ENCODE peak calls at places on chromosomes 13 and 19, in five cellular contexts. W, H, G, K and F are unnamed samples.

GRCh38 chr13:23696610-23697009 is 126.4 kb downstream of the TNFRSF19 start:
- DNase-seq in W (no peak), H (no peak), G (no peak), K (no peak), F (peak)

GRCh38 chr19:9061879-9062278 is 25.0 kb upstream of the OR1M1 start:
- DNase-seq in W (no peak), H (no peak), G (no peak), K (no peak), F (no peak)

GRCh38 chr19:16375936-16376185 is 51.2 kb downstream of the KLF2 start:
- DNase-seq in W (no peak), H (no peak), G (no peak), K (no peak), F (no peak)

GRCh38 chr19:49779731-49780578 is 13.2 kb downstream of the AP2A1 start:
- DNase-seq in W (no peak), H (no peak), G (no peak), K (no peak), F (no peak)

GRCh38 chr13:68257111-68257842 is 1027.1 kb upstream of the PCDH9 start:
- DNase-seq in W (no peak), H (no peak), G (no peak), K (no peak), F (no peak)

GRCh38 chr19:2618611-2619010 is 83.9 kb downstream of the GNG7 start:
- DNase-seq in W (peak), H (no peak), G (peak), K (peak), F (no peak)

GRCh38 chr13:75196112-75196855 is 285.7 kb downstream of the TBC1D4 start:
- DNase-seq in W (no peak), H (no peak), G (no peak), K (no peak), F (no peak)

GRCh38 chr13:41610426-41610825 is 153.1 kb downstream of the RGCC start:
- DNase-seq in W (peak), H (no peak), G (peak), K (no peak), F (no peak)

GRCh38 chr13:78032132-78032531 is 113.5 kb upstream of the EDNRB start:
- DNase-seq in W (no peak), H (no peak), G (peak), K (no peak), F (no peak)

GRCh38 chr13:99908129-99908805 is 63.3 kb downstream of the ZIC5 start:
- DNase-seq in W (no peak), H (no peak), G (no peak), K (no peak), F (no peak)

GRCh38 chr13:88085036-88085435 is 413.9 kb downstream of the SLITRK5 start:
- DNase-seq in W (no peak), H (no peak), G (no peak), K (no peak), F (no peak)

GRCh38 chr19:1884291-1884718 is 991 bp downstream of the ABHD17A start:
- DNase-seq in W (no peak), H (no peak), G (no peak), K (no peak), F (no peak)

GRCh38 chr19:12453495-12453894 is 12.7 kb upstream of the ZNF443 start:
- DNase-seq in W (no peak), H (no peak), G (no peak), K (peak), F (no peak)

GRCh38 chr13:20506676-20507075 is 19.0 kb downstream of the CRYL1 start:
- DNase-seq in W (no peak), H (no peak), G (peak), K (no peak), F (no peak)

GRCh38 chr19:50565984-50566903 is 2.0 kb downstream of the LRRC4B start:
- DNase-seq in W (no peak), H (no peak), G (no peak), K (no peak), F (no peak)

GRCh38 chr19:18489627-18490184 is 32.2 kb downstream of the ELL start:
- DNase-seq in W (no peak), H (no peak), G (no peak), K (no peak), F (no peak)

GRCh38 chr19:18895828-18896341 is at the start of gene CERS1:
- DNase-seq in W (no peak), H (no peak), G (no peak), K (no peak), F (no peak)

GRCh38 chr19:4911314-4911713 is 2.0 kb downstream of the UHRF1 start:
- DNase-seq in W (no peak), H (no peak), G (no peak), K (no peak), F (no peak)

GRCh38 chr13:53012707-53013106 is 15.9 kb upstream of the OLFM4 start:
- DNase-seq in W (no peak), H (no peak), G (no peak), K (no peak), F (no peak)

DNA sequence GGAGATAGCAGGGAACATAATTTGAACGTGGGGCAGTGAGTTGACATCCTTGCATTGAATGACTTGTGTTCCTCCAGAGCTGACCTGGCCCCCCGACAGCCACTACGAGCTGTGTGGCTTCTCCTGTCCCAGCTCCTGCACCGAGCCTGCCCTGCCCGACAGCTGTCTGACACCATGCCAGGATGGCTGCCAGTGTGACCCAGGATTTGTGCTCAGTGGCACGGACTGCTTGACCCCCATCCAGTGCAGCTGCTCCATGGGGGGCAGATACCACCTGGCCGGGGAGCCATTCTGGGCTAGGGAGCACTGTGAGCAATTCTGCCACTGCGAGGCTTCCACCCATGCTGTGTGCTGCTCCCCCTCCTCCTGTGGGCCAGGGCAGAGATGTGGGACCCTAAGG is 29.2 kb upstream of the FXYD3 start:
- DNase-seq in W (no peak), H (no peak), G (no peak), K (no peak), F (no peak)
- H3K4me3 ChIP-seq in W (no peak), H (no peak), G (no peak), K (no peak), F (no peak)

GRCh38 chr13:29434217-29434940 is 161.1 kb downstream of the SLC7A1 start:
- DNase-seq in W (no peak), H (no peak), G (no peak), K (no peak), F (no peak)

GRCh38 chr13:29438772-29439171 is 156.7 kb downstream of the SLC7A1 start:
- DNase-seq in W (no peak), H (no peak), G (no peak), K (no peak), F (no peak)

GRCh38 chr13:29435125-29435911 is 160.2 kb downstream of the SLC7A1 start:
- DNase-seq in W (no peak), H (no peak), G (no peak), K (no peak), F (no peak)

GRCh38 chr13:29436721-29437250 is 158.7 kb downstream of the SLC7A1 start:
- DNase-seq in W (no peak), H (no peak), G (no peak), K (no peak), F (no peak)

GRCh38 chr13:29436291-29436690 is 159.2 kb downstream of the SLC7A1 start:
- DNase-seq in W (no peak), H (no peak), G (peak), K (no peak), F (no peak)
- H3K27ac ChIP-seq in W (peak), H (peak), G (no peak), K (no peak), F (no peak)

DNA sequence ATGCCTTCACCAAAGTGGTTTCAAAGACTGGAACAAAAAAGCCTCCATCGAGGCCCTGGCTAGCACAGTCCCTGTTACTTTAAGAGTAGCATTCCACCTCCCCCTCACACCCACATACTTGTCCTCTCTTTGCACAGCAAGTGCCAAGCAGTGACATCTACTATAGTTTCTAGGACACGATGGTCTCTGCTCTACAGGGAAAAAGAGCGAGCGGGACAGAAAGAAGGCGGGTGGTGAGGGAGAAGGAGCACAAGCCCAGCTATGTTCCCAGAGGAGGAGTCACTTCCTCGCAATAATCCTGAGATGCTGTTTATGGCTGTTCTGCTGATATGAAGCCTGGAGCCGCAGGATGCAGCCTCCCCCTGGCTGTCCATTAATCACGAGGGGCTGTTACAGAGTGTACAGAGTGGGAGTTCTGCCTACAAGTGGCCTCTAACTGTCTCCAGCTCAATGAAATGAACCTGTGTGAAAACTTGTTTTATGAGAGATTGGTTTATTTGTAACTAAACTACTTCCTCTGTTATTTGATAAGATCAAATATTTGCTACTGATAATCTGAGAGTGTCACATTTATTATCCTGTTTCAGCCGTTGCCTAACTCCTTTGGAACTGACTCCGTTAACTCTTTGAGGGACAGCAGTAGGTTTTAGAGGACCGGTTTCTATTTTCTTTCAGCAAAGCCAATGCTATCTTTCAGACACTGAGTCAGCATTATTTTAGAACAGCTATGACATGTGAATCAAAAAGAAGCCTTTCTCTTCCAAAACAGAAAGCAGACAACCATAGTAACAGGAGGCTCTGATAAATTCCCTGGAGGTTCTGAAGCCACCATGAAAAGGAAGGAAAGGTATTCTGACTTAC is 208.0 kb downstream of the SPRY2 start:
- DNase-seq in W (peak), H (peak), G (peak), K (peak), F (no peak)
- H3K4me3 ChIP-seq in W (peak), H (peak), G (peak), K (peak), F (peak)

DNA sequence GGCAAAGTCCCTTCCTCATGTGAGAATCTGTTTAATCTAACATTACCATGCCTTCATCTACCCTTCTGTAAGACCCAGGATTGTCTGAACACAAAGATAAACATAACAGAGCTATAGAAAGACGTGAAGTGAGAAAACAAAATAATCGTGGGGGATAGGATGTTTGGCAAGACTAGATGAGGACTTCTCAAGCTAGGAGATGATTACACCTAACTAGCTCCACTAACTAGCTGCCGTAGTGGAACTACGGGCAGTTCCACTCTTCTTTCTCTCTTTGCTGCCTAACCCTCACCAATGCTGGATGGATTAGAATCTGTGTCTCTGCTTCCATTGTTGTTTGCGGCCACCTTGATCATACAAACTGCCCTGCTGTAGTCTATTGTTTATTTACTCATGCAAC is 32.6 kb upstream of the CACNA1A start:
- DNase-seq in W (no peak), H (no peak), G (no peak), K (no peak), F (no peak)
- H3K27ac ChIP-seq in W (no peak), H (no peak), G (no peak), K (no peak), F (no peak)

GRCh38 chr19:37551123-37551993 is 43.2 kb downstream of the ZNF571 start:
- DNase-seq in W (peak), H (no peak), G (peak), K (no peak), F (no peak)
- H3K4me3 ChIP-seq in W (peak), H (peak), G (peak), K (peak), F (peak)

GRCh38 chr19:17404015-17404414 is 1.4 kb downstream of the BST2 start:
- DNase-seq in W (no peak), H (no peak), G (no peak), K (no peak), F (no peak)
- H3K27ac ChIP-seq in W (peak), H (no peak), G (no peak), K (peak), F (peak)

GRCh38 chr19:54430306-54431254 is 15.3 kb downstream of the TTYH1 start:
- DNase-seq in W (peak), H (no peak), G (peak), K (no peak), F (no peak)
- H3K4me3 ChIP-seq in W (peak), H (peak), G (no peak), K (peak), F (peak)

GRCh38 chr19:45547965-45548609 is 36.5 kb downstream of the OPA3 start:
- DNase-seq in W (peak), H (no peak), G (no peak), K (peak), F (no peak)
- H3K27ac ChIP-seq in W (no peak), H (no peak), G (no peak), K (peak), F (peak)

DNA sequence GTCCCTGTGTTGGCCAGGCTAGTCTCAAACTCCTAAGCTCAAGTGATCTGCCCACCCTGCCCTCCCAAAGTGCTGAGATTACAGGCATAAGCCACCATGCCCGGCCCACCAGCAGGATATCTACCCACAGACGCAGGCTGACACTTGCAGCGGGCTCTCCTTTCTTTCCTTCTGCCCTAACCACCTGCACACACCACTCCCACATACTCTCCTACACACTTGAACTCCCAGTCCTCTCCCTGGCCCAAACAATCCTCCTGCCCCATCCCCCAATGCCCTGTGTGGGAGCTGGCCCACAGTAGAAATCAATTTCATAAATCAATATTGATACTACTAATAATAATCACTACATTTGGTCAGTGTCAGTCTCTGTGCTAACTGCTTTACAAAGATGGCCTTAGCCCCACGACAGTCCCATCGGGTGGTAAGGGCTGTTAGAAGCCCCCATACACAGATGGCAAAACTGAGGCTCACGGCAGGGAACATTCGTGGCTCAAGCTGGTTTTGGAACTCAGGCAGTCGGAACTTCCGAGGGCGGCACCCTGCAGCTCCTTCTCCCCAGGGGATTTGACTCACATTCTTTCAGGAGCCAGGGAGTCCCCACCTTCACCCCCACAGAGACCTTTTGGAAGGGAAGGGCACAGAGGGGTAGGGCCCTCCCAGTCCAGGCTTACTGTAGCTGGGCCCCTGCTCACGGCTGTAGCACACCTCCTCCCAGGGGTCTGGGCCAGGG is 3.4 kb upstream of the DPF1 start:
- DNase-seq in W (no peak), H (no peak), G (no peak), K (no peak), F (no peak)
- H3K4me3 ChIP-seq in W (no peak), H (no peak), G (no peak), K (no peak), F (no peak)